ENCODE peak calls at places on chromosomes 2 and 18, in eight cellular contexts. F, U, C, G, A, L, V and B are unnamed samples.

GRCh38 chr18:35029103-35029502 is 12.1 kb upstream of the MAPRE2 start:
- DNase-seq in F (no peak), U (no peak), C (no peak), G (no peak), A (no peak), L (no peak), V (peak), B (no peak)

GRCh38 chr18:76376225-76376624 is 118.8 kb downstream of the ZNF516 start:
- DNase-seq in F (no peak), U (no peak), C (no peak), G (no peak), A (no peak), L (no peak), V (no peak), B (no peak)

GRCh38 chr18:36191286-36191685 is 4.0 kb downstream of the MOCOS start:
- DNase-seq in F (no peak), U (no peak), C (no peak), G (no peak), A (no peak), L (no peak), V (no peak), B (no peak)

GRCh38 chr18:58375051-58375450 is 253.8 kb downstream of the ALPK2 start:
- DNase-seq in F (no peak), U (no peak), C (no peak), G (no peak), A (no peak), L (no peak), V (no peak), B (no peak)

GRCh38 chr2:191478754-191479679 is 198.9 kb upstream of the NABP1 start:
- DNase-seq in F (peak), U (no peak), C (peak), G (no peak), A (peak), L (no peak), V (no peak), B (peak)

GRCh38 chr2:88458633-88459032 is 6.1 kb upstream of the FOXI3 start:
- DNase-seq in F (no peak), U (no peak), C (no peak), G (no peak), A (no peak), L (no peak), V (no peak), B (no peak)

GRCh38 chr2:96555146-96555610 is 18.6 kb downstream of the ARID5A start:
- DNase-seq in F (no peak), U (no peak), C (no peak), G (no peak), A (no peak), L (no peak), V (no peak), B (peak)

GRCh38 chr2:230230087-230230486 is 4.6 kb downstream of the SP140 start:
- DNase-seq in F (no peak), U (no peak), C (no peak), G (no peak), A (no peak), L (peak), V (peak), B (no peak)

GRCh38 chr2:65420712-65421431 is 11.5 kb downstream of the SPRED2 start:
- DNase-seq in F (no peak), U (no peak), C (no peak), G (no peak), A (no peak), L (no peak), V (peak), B (peak)

GRCh38 chr2:16625201-16625729 is 40.4 kb downstream of the CYRIA start:
- DNase-seq in F (peak), U (no peak), C (no peak), G (no peak), A (no peak), L (no peak), V (no peak), B (no peak)

GRCh38 chr2:134988994-134989605 is 58.1 kb downstream of the MAP3K19 start:
- DNase-seq in F (no peak), U (no peak), C (peak), G (no peak), A (no peak), L (no peak), V (peak), B (no peak)

GRCh38 chr2:3399829-3400228 is 20.3 kb downstream of the TRAPPC12 start:
- DNase-seq in F (no peak), U (no peak), C (no peak), G (peak), A (no peak), L (no peak), V (no peak), B (no peak)

GRCh38 chr18:44741551-44741950 is 60.9 kb downstream of the SETBP1 start:
- DNase-seq in F (peak), U (no peak), C (no peak), G (no peak), A (no peak), L (no peak), V (no peak), B (no peak)

GRCh38 chr18:7878265-7879173 is 311.4 kb downstream of the PTPRM start:
- DNase-seq in F (peak), U (no peak), C (no peak), G (no peak), A (no peak), L (no peak), V (no peak), B (no peak)

GRCh38 chr18:46199515-46200147 is 95.4 kb downstream of the HAUS1 start:
- DNase-seq in F (peak), U (no peak), C (no peak), G (no peak), A (no peak), L (no peak), V (peak), B (no peak)

GRCh38 chr2:45332567-45332966 is 278.5 kb downstream of the SRBD1 start:
- DNase-seq in F (no peak), U (no peak), C (no peak), G (no peak), A (no peak), L (no peak), V (no peak), B (no peak)

GRCh38 chr18:59086522-59086921 is 53.2 kb upstream of the SEC11C start:
- DNase-seq in F (no peak), U (no peak), C (no peak), G (no peak), A (no peak), L (no peak), V (no peak), B (no peak)

GRCh38 chr18:31079973-31080372 is 22.2 kb downstream of the DSC2 start:
- DNase-seq in F (no peak), U (no peak), C (no peak), G (no peak), A (no peak), L (no peak), V (no peak), B (no peak)

GRCh38 chr2:128498086-128498485 is 179.4 kb upstream of the HS6ST1 start:
- DNase-seq in F (no peak), U (no peak), C (no peak), G (no peak), A (no peak), L (no peak), V (no peak), B (no peak)

GRCh38 chr2:101162561-101163330 is 11.6 kb upstream of the TBC1D8 start:
- DNase-seq in F (no peak), U (no peak), C (no peak), G (no peak), A (no peak), L (peak), V (no peak), B (no peak)

GRCh38 chr2:26772064-26773001 is 8.2 kb downstream of the SLC35F6 start:
- DNase-seq in F (peak), U (no peak), C (no peak), G (peak), A (peak), L (no peak), V (peak), B (peak)

GRCh38 chr18:23415530-23415929 is 37.6 kb upstream of the RIOK3 start:
- DNase-seq in F (no peak), U (no peak), C (no peak), G (no peak), A (no peak), L (no peak), V (no peak), B (no peak)

GRCh38 chr2:12334289-12335003 is 382.3 kb upstream of the TRIB2 start:
- DNase-seq in F (no peak), U (no peak), C (no peak), G (no peak), A (no peak), L (no peak), V (no peak), B (no peak)